ENCODE peak calls at places on chromosomes 6 and 20, in five cellular contexts. One of them, this sample, is unnamed.

GRCh38 chr6:26329763-26330511 is 35.1 kb upstream of the BTN3A2 start:
- DNase-seq in activated naive CD4-positive, alpha-beta T cell: no peak
- DNase-seq in NCI-H510A: peak
- DNase-seq in A172: peak
- DNase-seq in upper lobe of left lung: no peak
- DNase-seq in this sample: peak

GRCh38 chr6:225121-225721 is 67.1 kb upstream of the DUSP22 start:
- DNase-seq in upper lobe of left lung: no peak
- DNase-seq in A172: no peak
- DNase-seq in activated naive CD4-positive, alpha-beta T cell: peak
- DNase-seq in NCI-H510A: no peak
- DNase-seq in this sample: no peak

GRCh38 chr6:34305497-34305896 is 56.7 kb upstream of the SMIM29 start:
- DNase-seq in A172: no peak
- DNase-seq in NCI-H510A: no peak
- DNase-seq in activated naive CD4-positive, alpha-beta T cell: no peak
- DNase-seq in upper lobe of left lung: no peak
- DNase-seq in this sample: no peak

GRCh38 chr6:125101656-125102055 is 51.9 kb upstream of the TPD52L1 start:
- DNase-seq in upper lobe of left lung: no peak
- DNase-seq in A172: no peak
- DNase-seq in activated naive CD4-positive, alpha-beta T cell: no peak
- DNase-seq in NCI-H510A: no peak
- DNase-seq in this sample: no peak

GRCh38 chr6:35747877-35748276 is 11.0 kb downstream of the ARMC12 start:
- DNase-seq in NCI-H510A: no peak
- DNase-seq in A172: no peak
- DNase-seq in upper lobe of left lung: no peak
- DNase-seq in activated naive CD4-positive, alpha-beta T cell: no peak
- DNase-seq in this sample: no peak

GRCh38 chr6:37984578-37984977 is 165.1 kb downstream of the ZFAND3 start:
- DNase-seq in NCI-H510A: no peak
- DNase-seq in activated naive CD4-positive, alpha-beta T cell: no peak
- DNase-seq in upper lobe of left lung: no peak
- DNase-seq in A172: no peak
- DNase-seq in this sample: no peak

GRCh38 chr6:13013681-13014550 is 297.3 kb downstream of the PHACTR1 start:
- DNase-seq in NCI-H510A: no peak
- DNase-seq in activated naive CD4-positive, alpha-beta T cell: no peak
- DNase-seq in A172: no peak
- DNase-seq in upper lobe of left lung: no peak
- DNase-seq in this sample: peak

GRCh38 chr6:164069352-164070022 is 655.0 kb downstream of the QKI start:
- DNase-seq in activated naive CD4-positive, alpha-beta T cell: no peak
- DNase-seq in NCI-H510A: no peak
- DNase-seq in A172: no peak
- DNase-seq in upper lobe of left lung: peak
- DNase-seq in this sample: no peak

GRCh38 chr20:62156592-62157386 is 13.2 kb downstream of the SS18L1 start:
- DNase-seq in NCI-H510A: peak
- DNase-seq in A172: peak
- DNase-seq in activated naive CD4-positive, alpha-beta T cell: peak
- DNase-seq in upper lobe of left lung: peak
- DNase-seq in this sample: peak

GRCh38 chr6:2429460-2429859 is 184.1 kb upstream of the GMDS start:
- DNase-seq in upper lobe of left lung: no peak
- DNase-seq in NCI-H510A: no peak
- DNase-seq in activated naive CD4-positive, alpha-beta T cell: no peak
- DNase-seq in A172: no peak
- DNase-seq in this sample: no peak